ENCODE peak calls at places on chromosome 6, in four cellular contexts. A is uterus, W is cardiac fibroblast, U is fibroblast of pulmonary artery. H is an unnamed sample.

GRCh38 chr6:29647927-29648642 is 8.8 kb upstream of the MOG start:
- DNase-seq in U (peak), A (no peak), W (peak), H (peak)

GRCh38 chr6:158328446-158328845 is 16.2 kb downstream of the TULP4 start:
- DNase-seq in A (no peak), U (no peak), W (no peak), H (no peak)

GRCh38 chr6:167998206-167998605 is 735 bp downstream of the KIF25 start:
- DNase-seq in A (no peak), W (no peak), U (no peak), H (no peak)

GRCh38 chr6:117956386-117956785 is 49.3 kb downstream of the SLC35F1 start:
- DNase-seq in W (no peak), A (no peak), U (no peak), H (no peak)

GRCh38 chr6:139295906-139296305 is 4.1 kb upstream of the TXLNB start:
- DNase-seq in A (no peak), W (no peak), U (no peak), H (peak)

GRCh38 chr6:75759207-75759606 is 10.2 kb downstream of the MYO6 start:
- DNase-seq in A (no peak), W (no peak), U (no peak), H (peak)

GRCh38 chr6:90611996-90612690 is 25.3 kb upstream of the MAP3K7 start:
- DNase-seq in W (no peak), U (no peak), A (no peak), H (no peak)

GRCh38 chr6:96542702-96543101 is 20.2 kb upstream of the FHL5 start:
- DNase-seq in U (peak), W (peak), A (no peak), H (no peak)

GRCh38 chr6:142014515-142014914 is 118.2 kb upstream of the GJE1 start:
- DNase-seq in U (peak), A (no peak), W (peak), H (no peak)

GRCh38 chr6:54085047-54085446 is 26.2 kb upstream of the MLIP start:
- DNase-seq in U (no peak), A (no peak), W (no peak), H (no peak)

GRCh38 chr6:54083301-54083700 is 27.9 kb upstream of the MLIP start:
- DNase-seq in U (no peak), A (no peak), W (no peak), H (no peak)

GRCh38 chr6:54086439-54086838 is 24.8 kb upstream of the MLIP start:
- DNase-seq in A (no peak), U (no peak), W (no peak), H (no peak)

GRCh38 chr6:54084234-54084633 is 27.0 kb upstream of the MLIP start:
- DNase-seq in W (no peak), A (no peak), U (no peak), H (no peak)

DNA sequence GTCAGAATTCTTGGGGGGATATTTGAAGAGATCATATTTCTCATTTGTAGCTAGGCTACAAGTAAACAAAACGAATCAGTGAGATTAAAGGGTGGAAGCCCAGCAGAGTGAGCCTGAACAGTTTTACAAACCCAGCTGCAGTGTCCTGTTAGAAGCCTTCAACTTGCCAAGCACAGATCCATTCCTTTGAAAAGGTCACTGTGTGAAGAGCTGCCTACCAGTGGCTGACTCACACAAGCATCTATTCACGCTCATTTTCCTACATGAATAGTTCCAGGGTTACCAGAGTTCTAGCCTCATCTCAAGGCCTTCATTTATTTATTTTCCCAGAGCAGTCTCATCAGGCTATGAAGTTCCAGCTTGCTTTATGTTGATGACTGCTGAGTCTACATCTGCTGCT is 25.7 kb upstream of the MLIP start:
- DNase-seq in U (peak), A (no peak), W (peak), H (no peak)
- TF ChIP-seq CTCF in U (no peak), A (no peak), W (no peak), H (no peak)

GRCh38 chr6:162385980-162386379 is 341.6 kb downstream of the PRKN start:
- DNase-seq in W (no peak), A (no peak), U (no peak), H (no peak)
- TF ChIP-seq CTCF in W (no peak), A (no peak), U (no peak), H (no peak)

DNA sequence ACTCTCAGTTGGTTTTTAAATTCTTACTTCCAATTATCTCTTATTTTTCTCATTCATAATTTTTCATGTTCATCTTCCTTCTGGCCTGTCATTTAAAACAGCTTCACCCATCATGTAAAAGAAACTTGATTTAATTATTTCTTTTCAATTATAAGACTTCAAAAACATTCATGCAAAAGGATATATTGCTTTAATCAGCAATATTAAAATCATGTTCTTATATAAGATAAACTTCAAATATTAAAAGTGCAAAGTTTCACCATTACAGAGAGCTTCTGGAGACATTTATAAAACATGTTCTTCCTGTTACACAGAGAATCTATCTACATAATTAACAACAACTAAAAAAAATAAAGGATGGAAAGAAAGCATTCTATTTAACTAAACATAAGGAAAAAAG is 396.7 kb upstream of the RUNX2 start:
- DNase-seq in U (no peak), W (no peak), A (no peak), H (no peak)
- TF ChIP-seq CTCF in U (no peak), W (no peak), A (no peak), H (no peak)

DNA sequence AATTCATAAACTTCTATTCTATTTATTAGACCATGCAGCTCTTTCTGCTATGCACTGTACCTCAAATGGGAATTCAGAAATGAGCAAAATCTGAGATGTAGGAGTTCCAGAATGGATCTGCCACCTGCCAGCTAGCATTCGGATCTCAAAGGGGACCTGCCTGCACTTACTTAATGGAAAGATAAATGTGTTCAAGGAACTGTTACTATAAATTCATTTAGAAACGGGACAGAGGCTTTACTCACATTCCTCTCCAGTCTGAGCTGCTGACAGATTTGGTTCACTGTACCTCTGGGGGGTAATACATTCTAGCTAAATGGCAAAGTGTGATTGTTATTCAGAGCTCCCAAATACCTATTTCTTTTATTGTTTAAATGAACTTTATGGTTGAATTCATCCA is 384.1 kb downstream of the GRIK2 start:
- DNase-seq in A (no peak), W (no peak), U (no peak), H (no peak)
- TF ChIP-seq CTCF in A (no peak), W (no peak), U (no peak), H (no peak)

GRCh38 chr6:44001318-44001868 is 125.9 kb downstream of the MRPL14 start:
- DNase-seq in U (no peak), W (peak), A (no peak), H (peak)
- TF ChIP-seq CTCF in U (peak), W (peak), A (no peak), H (peak)

GRCh38 chr6:42269553-42269952 is 51.9 kb upstream of the MRPS10 start:
- DNase-seq in A (no peak), W (no peak), U (no peak), H (no peak)
- TF ChIP-seq CTCF in A (no peak), W (no peak), U (no peak), H (no peak)

GRCh38 chr6:15852289-15852688 is 189.5 kb upstream of the DTNBP1 start:
- DNase-seq in W (no peak), A (no peak), U (no peak), H (no peak)
- TF ChIP-seq CTCF in W (no peak), A (no peak), U (no peak), H (no peak)

GRCh38 chr6:163120223-163120622 is 294.3 kb upstream of the QKI start:
- DNase-seq in U (no peak), A (no peak), W (no peak), H (no peak)
- TF ChIP-seq CTCF in U (no peak), A (no peak), W (no peak), H (peak)

H was measured in NB4.